ENCODE peak calls at places on chromosomes 16 and 17, in five cellular contexts. E is heart left ventricle, B is esophagus squamous epithelium, P is ovary, D is stomach. T is an unnamed sample.

GRCh38 chr17:53472586-53472985 is 350.1 kb upstream of the KIF2B start:
- DNase-seq in E (no peak), B (no peak), P (no peak), D (no peak), T (no peak)

GRCh38 chr16:5330058-5330457 is 232.5 kb upstream of the EEF2KMT start:
- DNase-seq in E (no peak), B (no peak), P (no peak), D (no peak), T (no peak)

GRCh38 chr16:84819644-84820304 is at the start of gene CRISPLD2:
- DNase-seq in E (peak), B (peak), P (peak), D (peak), T (peak)

GRCh38 chr16:68228652-68229051 is 7.3 kb downstream of the ESRP2 start:
- DNase-seq in E (no peak), B (no peak), P (no peak), D (peak), T (no peak)

GRCh38 chr17:41917957-41918391 is 777 bp downstream of the ACLY start:
- DNase-seq in E (peak), B (no peak), P (peak), D (peak), T (peak)

GRCh38 chr17:59366773-59367656 is 35.6 kb downstream of the YPEL2 start:
- DNase-seq in E (no peak), B (no peak), P (peak), D (peak), T (peak)

GRCh38 chr16:66474750-66475199 is 47.7 kb downstream of the BEAN1 start:
- DNase-seq in E (no peak), B (no peak), P (no peak), D (no peak), T (peak)

GRCh38 chr16:89045881-89046280 is 47.8 kb upstream of the ACSF3 start:
- DNase-seq in E (no peak), B (no peak), P (no peak), D (no peak), T (no peak)

GRCh38 chr17:81735181-81736102 is 23.4 kb downstream of the SLC25A10 start:
- DNase-seq in E (no peak), B (no peak), P (no peak), D (peak), T (peak)

GRCh38 chr16:58430718-58431117 is 38.4 kb downstream of the GINS3 start:
- DNase-seq in E (no peak), B (no peak), P (no peak), D (no peak), T (no peak)

GRCh38 chr17:59680314-59680713 is 26.9 kb downstream of the PTRH2 start:
- DNase-seq in E (no peak), B (no peak), P (no peak), D (no peak), T (no peak)

DNA sequence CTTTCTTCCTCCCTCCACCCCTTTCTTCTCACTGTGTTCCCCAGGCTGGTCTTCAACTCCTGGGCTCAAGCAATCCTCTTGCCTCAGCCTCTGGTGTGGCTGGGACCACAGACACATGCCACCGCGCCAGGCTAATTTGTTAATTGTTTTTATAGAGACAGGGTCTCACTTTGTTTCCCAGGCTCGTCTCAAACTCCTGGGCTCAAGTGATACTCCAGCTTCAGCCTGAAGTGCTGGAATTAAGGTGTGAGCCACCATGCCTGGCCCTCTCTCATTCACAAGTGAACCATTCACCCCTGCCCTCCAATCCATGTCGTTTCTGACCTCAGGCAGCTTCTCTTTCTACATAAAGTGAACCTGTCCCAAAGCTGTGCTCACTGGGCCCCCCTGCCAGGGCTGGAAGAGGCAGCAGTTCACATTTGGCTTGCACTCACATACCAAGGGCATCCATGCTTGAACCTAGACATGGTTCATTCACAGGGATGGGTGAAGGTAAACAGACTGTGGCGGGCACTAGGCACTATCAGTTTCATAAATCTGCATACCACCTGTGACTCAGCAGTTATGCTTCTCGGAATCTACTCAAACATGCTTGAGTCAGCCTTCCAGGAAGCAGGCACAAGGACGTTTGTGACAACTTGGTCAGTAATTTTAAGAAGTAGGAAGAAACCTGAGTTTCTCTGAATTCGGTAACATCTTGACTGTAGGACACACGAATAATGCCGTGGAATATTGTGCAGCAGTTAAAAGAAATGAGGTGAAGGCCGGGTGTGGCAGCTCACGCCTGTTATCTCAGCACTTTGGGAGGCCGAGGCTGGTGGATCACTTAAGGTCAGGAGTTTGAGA is 6.0 kb upstream of the RNF213 start:
- DNase-seq in E (no peak), B (no peak), P (no peak), D (peak), T (no peak)
- H3K27ac ChIP-seq in E (peak), B (peak), P (no peak), D (peak), T (peak)

GRCh38 chr16:9681556-9681955 is 500.7 kb downstream of the GRIN2A start:
- DNase-seq in E (no peak), B (no peak), P (no peak), D (no peak), T (no peak)

GRCh38 chr16:9680021-9680655 is 502.1 kb downstream of the GRIN2A start:
- DNase-seq in E (no peak), B (no peak), P (no peak), D (no peak), T (no peak)

GRCh38 chr16:9680968-9681367 is 501.3 kb downstream of the GRIN2A start:
- DNase-seq in E (no peak), B (no peak), P (no peak), D (no peak), T (no peak)

GRCh38 chr16:9682320-9682719 is 499.9 kb downstream of the GRIN2A start:
- DNase-seq in E (no peak), B (no peak), P (no peak), D (no peak), T (no peak)

DNA sequence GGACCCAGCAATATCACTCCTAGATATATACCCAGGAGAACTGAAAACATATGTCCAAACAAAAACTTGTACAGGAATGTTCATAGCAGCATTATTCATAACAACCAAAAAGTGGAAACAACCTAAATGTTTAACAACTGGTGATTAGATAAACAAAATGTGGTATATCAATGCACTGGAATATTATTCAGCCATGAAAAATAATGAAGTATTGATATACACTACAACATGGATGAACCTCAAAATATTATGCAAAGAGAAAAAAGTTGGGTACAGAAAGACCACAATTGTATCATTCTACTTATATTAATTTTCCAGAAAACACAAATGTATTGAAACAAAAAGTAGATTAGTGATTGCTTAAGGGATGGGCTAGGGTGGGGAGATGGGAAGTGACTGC is 498.6 kb downstream of the GRIN2A start:
- DNase-seq in E (no peak), B (no peak), P (no peak), D (no peak), T (no peak)
- TF ChIP-seq POLR2A in E (no peak), B (no peak), P (no peak), D (no peak), T (no peak)

DNA sequence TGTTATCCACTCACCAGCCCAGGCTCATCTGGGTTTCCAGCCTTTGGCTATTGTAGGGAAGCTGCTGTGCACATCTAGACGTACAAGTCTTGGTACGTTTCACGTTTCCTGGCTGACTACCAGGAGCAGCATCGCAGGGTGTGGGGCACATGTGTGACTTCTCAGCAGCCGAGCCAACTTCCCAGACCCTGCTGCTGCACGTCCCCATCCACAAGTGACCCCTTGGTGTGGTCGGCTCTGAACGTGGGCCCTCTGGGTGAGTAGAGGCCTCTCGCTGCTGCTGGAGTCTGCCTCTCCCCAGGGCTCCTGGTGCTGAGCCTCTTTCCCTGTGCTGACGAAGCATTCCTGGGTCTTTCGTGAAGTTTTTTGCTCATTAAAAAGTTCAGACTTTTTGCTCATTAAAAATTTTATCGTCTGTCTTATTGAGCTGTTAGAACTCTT is 70.2 kb upstream of the ZNF750 start:
- DNase-seq in E (peak), B (no peak), P (no peak), D (no peak), T (no peak)
- H3K27ac ChIP-seq in E (no peak), B (peak), P (no peak), D (peak), T (no peak)

DNA sequence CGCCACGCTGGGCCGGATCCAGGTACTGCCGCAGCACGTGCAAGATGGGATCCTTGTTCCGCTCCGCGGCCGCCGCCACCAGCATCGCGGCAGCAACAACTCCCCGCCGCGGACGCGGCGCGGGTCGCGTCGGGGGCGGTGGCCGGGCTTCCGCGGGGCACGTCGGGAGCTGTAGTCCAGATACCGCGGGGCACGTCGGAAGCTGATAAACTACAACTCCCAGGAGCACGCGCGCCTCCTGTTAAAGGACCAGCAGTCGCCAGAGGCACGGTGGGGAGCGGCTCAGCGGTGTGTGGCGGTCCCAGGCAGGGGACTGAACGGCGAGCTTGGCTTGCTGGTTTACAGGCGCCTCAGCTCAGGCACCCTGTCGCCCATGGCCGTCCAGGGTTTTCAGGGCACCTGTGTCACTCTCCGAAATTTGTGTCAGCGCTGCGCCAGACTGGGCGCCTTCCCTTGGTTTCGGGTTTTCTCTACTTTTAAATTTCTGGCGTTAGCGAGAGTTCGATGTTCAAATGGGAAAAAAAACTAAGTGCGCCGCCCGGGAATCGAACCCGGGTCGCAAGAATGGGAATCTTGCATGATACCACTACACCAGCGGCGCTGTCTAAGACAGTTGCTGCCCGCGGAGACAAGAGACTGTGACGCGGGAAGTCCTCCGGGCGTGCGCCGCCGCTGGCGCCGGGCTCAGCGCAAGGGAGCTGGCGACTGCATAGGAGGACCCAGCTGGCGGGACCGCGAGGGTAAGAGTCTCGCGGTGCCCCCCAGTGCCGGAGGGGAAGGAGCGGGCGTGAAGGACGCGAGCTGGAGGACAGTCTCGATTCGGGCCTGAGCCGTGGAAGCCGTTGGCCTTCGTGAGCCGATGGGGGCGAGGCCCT is at the start of gene METTL26:
- DNase-seq in E (peak), B (peak), P (peak), D (peak), T (peak)
- TF ChIP-seq POLR2A in E (no peak), B (peak), P (peak), D (no peak), T (peak)

GRCh38 chr16:11296351-11296705 is 15.2 kb upstream of the PRM1 start:
- DNase-seq in E (no peak), B (no peak), P (no peak), D (no peak), T (no peak)

GRCh38 chr16:11296706-11297491 is 15.8 kb upstream of the PRM1 start:
- DNase-seq in E (no peak), B (no peak), P (no peak), D (peak), T (peak)

GRCh38 chr16:11297492-11298142 is 16.5 kb upstream of the PRM1 start:
- DNase-seq in E (peak), B (peak), P (peak), D (peak), T (peak)

GRCh38 chr16:11299865-11300559 is 18.9 kb upstream of the PRM1 start:
- DNase-seq in E (no peak), B (no peak), P (no peak), D (no peak), T (no peak)

DNA sequence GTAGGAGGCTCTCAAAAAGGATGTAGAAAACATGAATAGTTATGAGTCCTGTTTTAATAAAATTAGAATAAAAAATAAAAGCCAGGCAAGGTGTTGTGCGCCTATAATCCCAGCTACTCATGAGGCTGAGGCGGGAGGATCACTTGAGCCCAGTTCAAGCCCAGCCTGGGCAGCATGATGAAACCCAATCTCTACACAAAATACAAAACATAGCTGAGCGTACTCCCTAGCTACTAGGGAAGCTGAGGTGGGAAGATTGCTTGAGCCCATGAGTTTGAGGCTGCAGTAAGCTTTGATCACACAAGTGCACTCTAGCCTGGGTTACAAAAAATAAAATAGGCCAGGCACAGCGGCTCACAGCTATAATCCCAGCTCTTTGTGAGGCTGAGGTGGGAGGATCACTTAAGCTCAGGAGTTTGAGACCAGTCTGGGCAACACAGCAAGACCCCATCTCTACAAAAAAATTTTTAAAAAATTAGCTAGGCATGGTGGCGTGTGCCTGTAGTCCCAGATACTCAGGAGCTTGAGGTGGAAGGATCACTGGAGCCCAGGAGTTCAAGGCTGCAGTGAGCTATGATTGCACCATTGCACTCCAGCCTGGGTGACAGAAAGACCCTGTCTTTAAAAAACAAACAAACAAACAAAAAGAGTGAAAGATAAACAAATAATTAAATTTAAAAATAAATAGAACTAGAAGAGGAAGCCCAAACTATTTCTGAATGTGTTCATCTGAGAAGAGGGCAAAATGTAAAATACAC is 17.2 kb upstream of the PRM1 start:
- DNase-seq in E (no peak), B (no peak), P (no peak), D (no peak), T (no peak)
- H3K27ac ChIP-seq in E (peak), B (no peak), P (no peak), D (peak), T (peak)

DNA sequence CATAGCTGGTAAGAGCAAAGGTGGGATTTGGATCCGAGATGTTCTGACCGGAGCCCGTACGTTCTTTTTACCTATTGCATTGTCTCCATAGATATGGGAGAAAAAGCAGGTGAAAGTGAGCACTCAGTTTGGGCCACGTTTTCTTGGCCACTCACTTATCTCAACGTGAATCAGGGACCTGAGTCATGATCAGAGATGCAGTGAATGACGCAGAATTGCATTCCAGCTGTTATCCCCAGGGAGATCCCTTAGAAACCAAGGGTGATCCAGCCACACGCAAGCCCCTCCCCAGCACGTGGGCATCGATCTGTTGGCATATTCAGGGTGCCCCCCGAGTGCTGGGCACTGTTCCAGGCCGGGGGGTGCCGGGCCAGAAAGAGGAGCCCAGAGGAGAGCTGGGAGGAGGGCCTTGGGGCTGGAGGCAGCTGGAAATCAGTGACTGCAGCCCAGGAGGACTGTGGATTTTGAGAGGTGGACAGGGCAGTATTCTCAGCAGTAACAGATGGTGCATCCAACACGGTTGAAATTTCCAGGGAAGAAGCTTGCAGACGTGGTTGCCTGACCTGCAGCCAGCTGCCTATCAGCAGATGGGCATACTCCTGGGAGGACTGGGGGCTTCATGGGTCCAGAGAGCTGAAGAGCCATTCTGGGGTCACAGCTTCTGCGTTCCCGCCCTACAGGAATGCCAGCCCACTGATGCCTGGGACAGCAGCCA is 87.2 kb upstream of the CACNG5 start:
- DNase-seq in E (no peak), B (no peak), P (no peak), D (no peak), T (peak)
- TF ChIP-seq POLR2A in E (no peak), B (no peak), P (no peak), D (no peak), T (no peak)

DNA sequence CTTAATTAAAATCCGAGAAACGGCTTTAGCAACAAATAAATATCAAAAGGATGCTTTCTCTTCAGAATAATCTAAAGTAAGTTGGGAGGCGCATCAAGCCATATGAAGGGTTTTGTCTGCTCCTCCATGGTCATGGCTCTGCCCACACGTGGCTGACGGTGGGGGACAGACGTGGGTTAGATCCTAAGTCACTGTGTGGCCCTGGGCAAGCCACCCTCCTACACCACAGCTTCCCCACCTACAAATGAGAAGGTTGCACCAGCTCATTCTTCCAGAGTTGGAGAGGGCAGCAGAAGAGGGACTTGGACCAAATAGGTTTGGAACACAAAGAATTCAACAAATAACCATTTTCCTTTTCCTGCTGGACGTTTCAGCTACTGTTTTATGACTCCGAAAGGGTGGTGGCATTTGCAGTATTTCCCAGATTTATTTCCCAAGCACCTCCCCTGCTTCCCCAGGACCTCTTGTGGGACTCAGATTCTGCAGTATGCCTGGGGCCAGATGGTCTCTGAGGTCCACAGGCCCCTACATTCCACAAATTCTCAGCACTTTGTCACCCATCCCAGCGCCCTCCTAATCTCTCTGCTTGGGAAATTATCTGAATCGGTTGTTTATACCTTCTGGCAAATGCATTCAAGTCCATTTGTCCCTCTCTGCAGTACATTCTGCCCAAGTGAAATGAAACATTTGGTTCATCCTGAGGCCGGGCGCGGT is 17.8 kb downstream of the LRRC75A start:
- DNase-seq in E (no peak), B (no peak), P (no peak), D (no peak), T (no peak)
- H3K27ac ChIP-seq in E (no peak), B (no peak), P (no peak), D (no peak), T (no peak)